ENCODE peak calls at places on chromosomes 12 and 14, in four cellular contexts. M, F, C and G are unnamed samples. For H3K9me3 and H3K27me3, the result is how much of the 10 kb centered on the place peaks cover.

GRCh38 chr12:2140858-2141519 is 88.2 kb downstream of the CACNA1C start:
- DNase-seq in M (no peak), F (no peak), C (no peak), G (no peak)

GRCh38 chr14:33799705-33800269 is 151.1 kb downstream of the EGLN3 start:
- DNase-seq in M (no peak), F (peak), C (no peak), G (no peak)

GRCh38 chr14:51219473-51220448 is 20.3 kb upstream of the TMX1 start:
- DNase-seq in M (no peak), F (peak), C (peak), G (no peak)

GRCh38 chr12:48189331-48190125 is 6.1 kb downstream of the CCDC184 start:
- DNase-seq in M (peak), F (peak), C (peak), G (peak)

GRCh38 chr12:18837025-18837424 is 99.1 kb downstream of the CAPZA3 start:
- DNase-seq in M (no peak), F (peak), C (peak), G (no peak)

GRCh38 chr14:105332352-105332874 is 17.9 kb downstream of the PACS2 start:
- DNase-seq in M (no peak), F (no peak), C (no peak), G (no peak)

GRCh38 chr14:104559769-104560585 is 19.6 kb upstream of the C14orf180 start:
- DNase-seq in M (no peak), F (no peak), C (no peak), G (no peak)

GRCh38 chr12:27571463-27571862 is 47.5 kb downstream of the PPFIBP1 start:
- DNase-seq in M (no peak), F (peak), C (peak), G (no peak)

GRCh38 chr12:4307593-4308333 is 13.2 kb upstream of the TIGAR start:
- DNase-seq in M (peak), F (peak), C (peak), G (no peak)

GRCh38 chr12:122867701-122868461 is 28.0 kb downstream of the VPS37B start:
- DNase-seq in M (peak), F (no peak), C (no peak), G (no peak)

DNA sequence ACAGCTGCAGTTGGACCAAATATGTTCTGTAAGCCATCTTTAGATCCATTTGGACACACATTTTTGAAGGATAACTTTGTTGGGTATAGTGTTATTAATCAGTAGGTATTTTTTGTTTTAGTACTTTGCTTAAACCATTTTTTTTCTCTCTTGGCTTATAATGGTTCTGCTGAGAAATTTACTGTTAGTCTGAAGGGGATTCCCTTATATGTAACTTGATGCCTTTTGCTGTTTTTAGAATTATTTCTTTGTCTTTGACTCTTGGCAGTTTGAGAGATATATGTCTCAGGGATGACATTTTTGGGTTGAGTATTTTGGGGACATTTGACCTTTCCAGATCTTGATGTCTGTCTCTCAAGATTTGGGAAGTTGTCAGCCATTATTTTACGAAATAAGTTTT is 169.8 kb downstream of the GPHN start:
- DNase-seq in M (no peak), F (no peak), C (no peak), G (no peak)
- H3K9me3 ChIP-seq in M (under half), F (under half), C (under half), G (under half)

DNA sequence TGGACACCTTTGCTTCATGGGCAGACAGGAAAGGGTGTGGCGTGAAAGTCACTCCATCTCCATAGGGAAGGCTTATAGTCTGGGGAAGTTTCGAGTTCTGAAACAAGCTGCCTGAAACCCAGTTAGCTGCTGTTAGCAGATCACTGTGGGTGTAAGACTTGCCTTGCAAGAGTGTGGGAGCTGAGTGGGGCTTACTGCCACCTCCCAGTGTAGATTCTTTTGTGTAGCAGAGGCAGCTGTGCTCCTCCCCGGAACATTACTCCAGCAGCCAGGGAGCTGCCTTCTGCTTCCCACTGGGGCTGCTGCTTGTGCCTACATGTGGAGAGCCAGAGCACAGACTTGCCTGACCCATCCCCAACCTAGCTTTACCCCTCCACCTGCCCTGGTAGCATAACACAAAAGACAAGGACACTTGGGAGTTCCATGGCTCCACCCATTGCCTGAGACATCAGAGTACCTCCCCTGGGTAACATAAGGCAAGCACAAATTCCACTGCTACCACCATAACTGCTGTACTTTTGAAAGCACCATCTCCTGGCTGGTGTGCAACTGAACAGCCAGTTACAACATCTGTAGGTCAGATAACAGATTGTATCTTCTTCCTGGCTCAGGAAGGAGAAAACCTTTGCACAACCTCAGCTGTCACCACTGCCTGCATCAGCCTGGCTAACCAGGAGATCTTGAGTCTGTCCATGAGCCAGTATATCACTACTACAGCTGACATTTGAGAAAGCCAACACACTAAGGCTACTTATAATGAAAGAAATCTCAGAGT is 69.5 kb downstream of the ADAMTS20 start:
- DNase-seq in M (no peak), F (no peak), C (no peak), G (no peak)
- H3K27me3 ChIP-seq in M (under half), F (under half), C (under half), G (under half)

GRCh38 chr12:67284561-67284960 is 15.4 kb downstream of the CAND1 start:
- DNase-seq in M (no peak), F (no peak), C (no peak), G (no peak)
- H3K9me3 ChIP-seq in M (under half), F (under half), C (under half), G (under half)

DNA sequence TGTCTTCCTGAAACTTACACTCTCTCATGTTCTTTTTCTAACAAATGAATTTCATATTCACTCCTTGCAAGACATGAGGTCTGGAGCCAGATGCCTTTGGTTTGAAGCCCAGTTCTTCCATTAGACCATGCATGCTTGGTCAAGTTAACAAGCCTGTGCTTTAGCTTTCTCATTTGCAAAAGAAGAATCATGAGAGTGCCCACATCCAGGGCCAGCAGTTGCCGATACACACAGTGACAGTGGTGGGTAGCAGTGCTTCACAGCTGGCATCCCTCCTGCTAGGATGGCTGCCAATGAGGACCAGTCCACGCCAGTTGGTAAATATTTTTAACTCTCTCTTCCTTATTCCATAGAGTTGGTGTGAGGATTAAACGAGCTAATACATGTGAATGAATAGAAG is 163.1 kb downstream of the PHLDA1 start:
- DNase-seq in M (no peak), F (no peak), C (peak), G (no peak)
- H3K27me3 ChIP-seq in M (under half), F (under half), C (under half), G (under half)

GRCh38 chr14:66944872-66945271 is 244.4 kb upstream of the GARIN2 start:
- DNase-seq in M (no peak), F (peak), C (peak), G (no peak)
- H3K9me3 ChIP-seq in M (half or more), F (under half), C (under half), G (half or more)

GRCh38 chr12:47012552-47012951 is 66.9 kb upstream of the PCED1B start:
- DNase-seq in M (no peak), F (no peak), C (no peak), G (no peak)

GRCh38 chr12:47004634-47005033 is 74.8 kb upstream of the PCED1B start:
- DNase-seq in M (no peak), F (no peak), C (no peak), G (no peak)

GRCh38 chr12:47007048-47007447 is 72.4 kb upstream of the PCED1B start:
- DNase-seq in M (no peak), F (no peak), C (no peak), G (no peak)
- H3K27me3 ChIP-seq in M (under half), F (under half), C (under half), G (under half)

DNA sequence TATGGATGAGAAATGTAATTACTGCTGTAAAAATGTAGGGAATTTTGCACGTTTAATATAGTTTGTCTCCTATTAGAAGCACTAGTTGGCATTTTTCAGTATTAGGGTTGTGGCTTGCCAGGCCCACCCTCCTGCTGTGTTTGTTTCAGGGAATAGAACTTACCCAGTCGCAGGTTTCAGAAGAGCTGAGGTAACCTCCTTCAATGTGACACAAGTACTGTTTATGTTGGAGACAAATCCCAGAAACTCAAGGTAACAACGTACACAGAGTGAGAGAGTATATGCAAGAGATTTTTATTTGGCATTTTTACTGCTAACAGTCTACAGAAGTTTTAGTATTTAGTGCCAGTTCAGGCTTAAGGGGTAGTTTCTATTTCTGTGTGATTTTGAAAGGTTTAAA is 284.3 kb downstream of the RAD51B start:
- DNase-seq in M (no peak), F (no peak), C (no peak), G (no peak)
- H3K9me3 ChIP-seq in M (under half), F (under half), C (under half), G (under half)

GRCh38 chr12:72269491-72269890 is 2.7 kb upstream of the TRHDE start:
- DNase-seq in M (no peak), F (no peak), C (no peak), G (no peak)
- H3K27me3 ChIP-seq in M (half or more), F (under half), C (under half), G (under half)